ENCODE peak calls at places on chromosomes 7 and 10, in ten cellular contexts. T, O, A, K, W, F, B, U, S and Y are unnamed samples.

GRCh38 chr7:1160665-1161010 is 642 bp upstream of the ZFAND2A start:
- DNase-seq in O (no peak), F (no peak), W (no peak), B (no peak), A (no peak), S (no peak), T (no peak), K (peak), U (no peak), Y (no peak)

GRCh38 chr7:97982647-97983046 is 7.3 kb downstream of the OCM2 start:
- DNase-seq in W (no peak), F (no peak), K (no peak), O (no peak), T (no peak), U (no peak), B (no peak), A (no peak), S (no peak), Y (no peak)

GRCh38 chr7:137874390-137874789 is 27.6 kb upstream of the DGKI start:
- DNase-seq in K (peak), U (peak), O (no peak), S (peak), T (no peak), B (no peak), A (peak), F (peak), W (peak), Y (peak)

GRCh38 chr7:40623863-40624262 is 489.1 kb downstream of the SUGCT start:
- DNase-seq in O (no peak), F (no peak), T (no peak), B (no peak), W (no peak), A (no peak), S (no peak), U (no peak), K (no peak), Y (no peak)

GRCh38 chr10:62456611-62457101 is 82.5 kb downstream of the ZNF365 start:
- DNase-seq in T (no peak), U (no peak), A (no peak), F (no peak), B (peak), W (peak), K (peak), O (no peak), S (peak), Y (peak)

GRCh38 chr10:113880236-113880635 is 25.8 kb downstream of the NHLRC2 start:
- DNase-seq in F (peak), W (peak), O (no peak), U (no peak), B (no peak), A (peak), T (no peak), S (peak), K (no peak), Y (peak)

GRCh38 chr7:27124096-27124978 is 6.2 kb downstream of the HOXA4 start:
- DNase-seq in W (peak), A (peak), U (peak), T (no peak), S (peak), F (peak), K (no peak), B (no peak), O (no peak), Y (peak)

GRCh38 chr10:93337309-93337721 is 144.8 kb downstream of the MYOF start:
- DNase-seq in W (no peak), K (no peak), U (no peak), F (no peak), T (no peak), B (no peak), O (no peak), A (no peak), S (no peak), Y (no peak)

GRCh38 chr7:92432299-92432946 is 14.9 kb upstream of the GATAD1 start:
- DNase-seq in F (no peak), S (no peak), U (no peak), K (no peak), B (no peak), W (no peak), T (peak), O (no peak), A (no peak), Y (no peak)

GRCh38 chr7:67754651-67755050 is 758.0 kb downstream of the TYW1 start:
- DNase-seq in W (peak), O (no peak), S (no peak), F (no peak), A (peak), B (no peak), T (no peak), U (peak), K (no peak), Y (no peak)

GRCh38 chr7:151291206-151291605 is 42.7 kb upstream of the SMARCD3 start:
- DNase-seq in S (no peak), K (no peak), O (no peak), B (no peak), U (no peak), F (no peak), T (no peak), A (no peak), W (no peak), Y (no peak)

GRCh38 chr7:114414151-114415053 is at the start of gene FOXP2:
- DNase-seq in U (peak), S (peak), B (no peak), W (peak), O (no peak), K (no peak), F (peak), T (no peak), A (peak), Y (no peak)

GRCh38 chr10:3872700-3873099 is 87.7 kb upstream of the KLF6 start:
- DNase-seq in B (no peak), S (no peak), U (no peak), W (no peak), F (no peak), T (no peak), O (no peak), A (no peak), K (no peak), Y (no peak)

GRCh38 chr10:19245889-19246841 is 197.6 kb downstream of the MALRD1 start:
- DNase-seq in S (peak), F (no peak), K (no peak), B (no peak), W (peak), U (peak), A (peak), T (no peak), O (no peak), Y (no peak)

GRCh38 chr7:114922652-114923402 is 933 bp downstream of the MDFIC start:
- DNase-seq in A (peak), U (peak), B (peak), W (peak), T (no peak), K (peak), S (peak), O (peak), F (peak), Y (peak)

GRCh38 chr10:133174689-133175263 is 14.8 kb downstream of the KNDC1 start:
- DNase-seq in A (no peak), W (no peak), O (no peak), U (no peak), T (no peak), B (no peak), F (no peak), K (no peak), S (no peak), Y (no peak)

GRCh38 chr7:156523447-156524048 is 117.0 kb upstream of the RNF32 start:
- DNase-seq in A (no peak), B (no peak), U (no peak), O (no peak), K (no peak), T (no peak), S (no peak), W (no peak), F (no peak), Y (no peak)

GRCh38 chr10:70378122-70378521 is 4.3 kb downstream of the LRRC20 start:
- DNase-seq in K (no peak), U (peak), O (no peak), B (no peak), S (peak), W (peak), F (peak), T (peak), A (peak), Y (peak)

GRCh38 chr7:148156248-148156647 is 434.3 kb upstream of the C7orf33 start:
- DNase-seq in K (no peak), U (no peak), T (no peak), S (peak), A (peak), F (peak), W (peak), B (no peak), O (no peak), Y (no peak)

GRCh38 chr10:117345143-117345542 is 30.1 kb downstream of the PDZD8 start:
- DNase-seq in U (no peak), W (no peak), O (no peak), T (no peak), K (no peak), S (no peak), F (peak), B (no peak), A (peak), Y (no peak)

GRCh38 chr7:80172387-80172786 is 37.8 kb downstream of the GNAI1 start:
- DNase-seq in S (no peak), A (no peak), F (no peak), T (no peak), B (no peak), O (no peak), W (no peak), K (no peak), U (no peak), Y (no peak)

GRCh38 chr7:155848691-155849690 is 36.7 kb upstream of the SHH start:
- DNase-seq in S (no peak), K (no peak), U (no peak), F (no peak), B (no peak), O (no peak), W (no peak), T (no peak), A (no peak), Y (no peak)

GRCh38 chr10:28564905-28565304 is 32.0 kb downstream of the WAC start:
- DNase-seq in T (no peak), O (no peak), F (peak), B (no peak), U (no peak), S (peak), A (peak), W (peak), K (no peak), Y (no peak)

DNA sequence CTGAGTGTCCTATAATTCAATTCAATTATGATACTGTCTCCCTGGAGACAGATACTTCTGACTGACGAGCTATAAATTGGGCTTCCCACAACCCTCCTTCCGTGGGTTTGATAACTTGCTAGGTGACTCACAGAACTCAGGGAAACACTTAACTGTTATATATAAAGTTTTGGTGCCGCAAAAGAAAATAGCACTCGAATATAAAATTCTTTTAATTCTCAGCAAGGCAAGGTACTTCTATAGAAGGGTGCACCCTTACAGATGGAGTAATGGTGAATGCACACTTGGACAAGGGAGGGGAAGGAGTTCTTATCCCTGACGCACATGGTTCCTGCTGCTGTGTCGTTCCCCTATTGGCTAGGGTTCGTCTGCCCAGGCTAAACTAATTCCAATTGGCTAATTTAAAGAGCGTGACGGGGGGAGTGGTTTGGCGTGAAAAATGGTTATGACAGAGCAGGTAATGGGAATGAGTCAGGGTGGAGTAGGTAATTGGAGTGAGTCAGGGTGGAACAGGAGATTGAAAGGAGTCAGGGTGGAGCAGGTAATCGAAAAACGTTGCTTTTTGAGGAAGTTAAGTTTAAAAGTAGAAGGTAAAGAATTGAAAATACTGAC is 20.8 kb upstream of the GHITM start:
- DNase-seq in F (no peak), O (no peak), T (no peak), W (no peak), S (no peak), K (no peak), A (no peak), B (no peak), U (no peak), Y (no peak)
- TF ChIP-seq CTCF in F (no peak), O (no peak), T (no peak), W (no peak), S (no peak), K (no peak), A (no peak), B (no peak), U (no peak), Y (no peak)

DNA sequence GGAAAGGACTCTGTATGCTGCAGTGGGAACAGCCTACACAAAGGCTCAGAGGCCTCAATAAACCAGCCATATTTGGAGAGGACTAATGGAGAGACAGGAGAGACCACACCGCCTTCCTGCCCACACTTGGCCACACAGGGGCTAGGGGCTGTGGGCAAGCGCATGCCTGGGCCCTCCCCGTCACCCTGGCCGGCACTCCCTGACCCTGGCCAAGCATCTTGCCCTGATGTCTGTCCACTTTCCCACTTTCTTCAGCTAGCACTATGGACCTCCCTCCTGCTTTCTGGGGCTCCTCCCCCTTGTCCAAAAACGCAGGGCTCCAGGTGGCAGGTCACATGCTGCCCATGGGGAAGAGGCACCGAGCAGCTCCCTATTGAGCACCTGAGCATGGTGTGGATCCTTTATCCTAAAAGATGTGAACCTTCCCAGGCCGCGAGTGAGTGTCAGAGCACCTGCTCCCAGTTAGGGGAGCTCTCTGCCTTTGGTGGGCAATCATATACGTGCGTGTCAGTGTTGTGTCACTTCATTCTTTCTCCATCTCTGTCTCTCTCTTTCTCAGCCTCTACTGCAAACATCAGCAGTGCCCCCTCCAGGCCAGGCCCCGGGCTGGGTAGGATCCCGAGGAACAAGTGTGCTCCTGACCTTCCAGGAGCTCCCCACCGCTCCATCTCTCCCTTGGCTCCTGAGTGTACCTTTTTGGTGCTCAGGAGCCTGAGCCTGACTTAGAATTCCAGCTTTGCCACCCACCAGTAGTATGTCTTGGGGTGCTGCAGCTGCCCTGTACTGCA is 74.0 kb downstream of the ZMIZ1 start:
- DNase-seq in S (no peak), W (no peak), T (no peak), F (no peak), U (no peak), K (no peak), B (no peak), O (no peak), A (no peak), Y (no peak)
- TF ChIP-seq CTCF in S (no peak), W (no peak), T (no peak), F (peak), U (no peak), K (no peak), B (no peak), O (no peak), A (no peak), Y (peak)

GRCh38 chr7:130756316-130756715 is 22.3 kb upstream of the KLF14 start:
- DNase-seq in O (no peak), A (no peak), S (no peak), B (no peak), F (no peak), K (no peak), U (no peak), W (no peak), T (no peak), Y (no peak)

GRCh38 chr7:130758429-130759056 is 24.5 kb upstream of the KLF14 start:
- DNase-seq in U (peak), F (peak), S (peak), W (peak), A (peak), K (no peak), O (no peak), T (no peak), B (peak), Y (peak)
- TF ChIP-seq CTCF in U (peak), F (peak), S (peak), W (peak), A (peak), K (peak), O (no peak), T (peak), B (peak), Y (peak)

GRCh38 chr10:71776528-71776927 is 3.2 kb upstream of the VSIR start:
- DNase-seq in F (no peak), K (no peak), U (no peak), B (no peak), W (no peak), A (no peak), T (no peak), O (no peak), S (no peak), Y (no peak)
- TF ChIP-seq CTCF in F (no peak), K (no peak), U (no peak), B (no peak), W (no peak), A (no peak), T (no peak), O (no peak), S (no peak), Y (no peak)

DNA sequence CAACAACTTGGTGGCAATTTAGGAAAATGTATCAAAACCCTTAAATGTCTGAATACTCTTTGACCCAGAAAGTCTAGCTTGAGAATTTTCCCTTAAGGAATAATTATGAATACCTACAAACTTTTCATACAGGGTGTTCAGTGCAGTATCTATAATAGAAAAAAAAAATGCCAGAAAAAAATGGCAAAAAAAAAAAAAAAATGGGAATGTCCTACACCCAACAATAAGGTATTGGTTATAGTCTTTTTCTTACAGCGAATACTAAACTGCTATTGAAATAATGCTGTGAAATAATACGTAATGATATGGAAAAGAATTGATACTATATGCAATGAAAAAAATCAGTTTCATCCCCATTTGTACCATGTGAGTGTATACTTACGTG is 44.3 kb downstream of the ZNF800 start:
- DNase-seq in S (no peak), A (no peak), O (no peak), F (peak), K (no peak), B (no peak), T (no peak), W (no peak), U (no peak), Y (no peak)
- TF ChIP-seq CTCF in S (no peak), A (no peak), O (no peak), F (no peak), K (no peak), B (no peak), T (no peak), W (no peak), U (no peak), Y (no peak)

DNA sequence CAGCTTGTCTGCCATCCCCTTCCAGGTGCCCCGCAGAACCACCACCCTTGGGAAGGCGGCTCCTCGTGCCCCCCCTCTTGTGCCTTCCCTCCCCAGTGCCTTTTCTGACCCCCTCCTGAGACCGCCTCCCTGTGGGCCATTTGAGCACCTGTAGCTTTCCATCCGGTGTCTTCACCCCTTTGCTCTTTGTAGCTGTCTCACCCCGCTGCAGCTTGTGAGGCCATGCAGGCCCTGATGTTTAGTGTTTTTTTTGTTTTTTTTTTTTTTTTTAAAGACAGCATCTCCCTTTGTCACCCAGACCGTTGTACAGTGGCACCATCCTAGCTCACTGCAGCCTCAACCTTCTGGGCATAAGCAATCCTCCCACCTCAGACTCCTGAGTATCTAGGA is 52.5 kb downstream of the CUX1 start:
- DNase-seq in B (no peak), O (no peak), U (no peak), K (no peak), A (no peak), W (no peak), T (no peak), F (no peak), S (no peak), Y (no peak)
- TF ChIP-seq CTCF in B (no peak), O (no peak), U (no peak), K (no peak), A (no peak), W (no peak), T (no peak), F (no peak), S (no peak), Y (no peak)

GRCh38 chr10:99435986-99436633 is 5.7 kb upstream of the GOT1 start:
- DNase-seq in K (no peak), F (peak), O (no peak), S (peak), B (peak), W (no peak), T (no peak), U (peak), A (peak), Y (peak)
- TF ChIP-seq CTCF in K (peak), F (peak), O (no peak), S (peak), B (peak), W (peak), T (peak), U (peak), A (peak), Y (peak)

DNA sequence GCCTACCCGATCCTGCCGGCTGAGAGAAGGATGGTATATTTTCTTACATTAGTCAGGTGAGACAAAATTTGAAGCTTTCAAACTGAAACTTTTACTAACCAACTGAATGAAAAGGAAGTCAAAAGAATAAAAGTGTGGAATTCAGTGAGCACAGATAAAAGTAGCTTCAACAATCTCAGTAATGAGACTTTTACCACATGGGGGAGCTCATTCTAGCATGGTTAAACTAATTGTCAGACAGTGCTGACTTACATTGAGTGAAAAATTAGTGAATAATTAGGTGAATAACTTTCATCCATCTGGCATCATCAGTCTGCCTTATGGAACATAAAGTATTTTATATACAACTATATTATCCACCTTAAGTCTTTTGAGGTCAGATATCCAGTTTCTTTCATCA is 8.4 kb downstream of the FAM237B start:
- DNase-seq in F (no peak), T (no peak), O (no peak), S (no peak), W (peak), K (no peak), U (peak), B (no peak), A (peak), Y (no peak)
- TF ChIP-seq CTCF in F (peak), T (no peak), O (no peak), S (peak), W (peak), K (no peak), U (peak), B (no peak), A (peak), Y (peak)

GRCh38 chr7:24907311-24907886 is 72.6 kb downstream of the OSBPL3 start:
- DNase-seq in O (no peak), W (peak), K (no peak), S (peak), T (no peak), A (peak), F (peak), U (peak), B (no peak), Y (peak)
- TF ChIP-seq CTCF in O (no peak), W (no peak), K (no peak), S (no peak), T (no peak), A (no peak), F (no peak), U (no peak), B (no peak), Y (no peak)

DNA sequence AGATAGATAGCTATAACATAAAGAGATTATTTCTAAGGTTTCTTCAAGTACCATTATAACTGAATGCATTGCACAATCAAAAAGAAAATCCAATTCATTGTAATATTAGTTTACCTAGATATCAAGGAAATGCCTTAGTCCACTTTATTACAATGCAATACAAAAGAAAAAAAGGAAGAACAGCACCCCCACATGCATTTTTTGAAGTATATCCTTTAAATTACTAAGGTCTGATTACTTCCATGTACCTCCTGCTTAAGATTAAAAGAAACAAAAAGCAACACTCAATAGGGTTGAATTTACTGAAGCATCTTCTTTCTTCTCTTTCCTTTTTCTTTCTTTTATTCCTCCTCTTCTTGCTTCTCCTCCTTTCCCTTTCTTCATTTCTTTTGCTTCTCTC is 973.8 kb upstream of the LRRTM3 start:
- DNase-seq in O (no peak), B (no peak), U (no peak), T (no peak), S (no peak), F (no peak), K (no peak), W (no peak), A (no peak), Y (no peak)
- TF ChIP-seq CTCF in O (no peak), B (no peak), U (no peak), T (no peak), S (no peak), F (no peak), K (no peak), W (no peak), A (no peak), Y (no peak)